ENCODE peak calls at places on chromosome 17, in four cellular contexts. One of them, this sample, is unnamed.
A peak's percentile ranks its signal among the peaks of the same experiment; 100 is the strongest.

GRCh38 chr17:81044764-81045589 is 10.0 kb downstream of the BAIAP2 start:
- DNase-seq in astrocyte: peak; percentile 68
- DNase-seq in colonic mucosa: peak; percentile 80
- DNase-seq in MM.1S: no peak
- DNase-seq in this sample: no peak

GRCh38 chr17:8758137-8758596 is at the start of gene SPDYE4:
- DNase-seq in astrocyte: no peak
- DNase-seq in colonic mucosa: no peak
- DNase-seq in MM.1S: no peak
- DNase-seq in this sample: no peak

GRCh38 chr17:16945513-16946201 is 26.3 kb downstream of the TNFRSF13B start:
- DNase-seq in astrocyte: no peak
- DNase-seq in colonic mucosa: no peak
- DNase-seq in MM.1S: no peak
- DNase-seq in this sample: peak; percentile 57

GRCh38 chr17:45660474-45660873 is 123.6 kb upstream of the CRHR1 start:
- DNase-seq in astrocyte: no peak
- DNase-seq in colonic mucosa: no peak
- DNase-seq in MM.1S: no peak
- DNase-seq in this sample: no peak

GRCh38 chr17:77145635-77146632 is 5.2 kb downstream of the SEC14L1 start:
- DNase-seq in astrocyte: peak; percentile 80
- DNase-seq in colonic mucosa: peak; percentile 52
- DNase-seq in MM.1S: peak; percentile 92
- DNase-seq in this sample: no peak

GRCh38 chr17:37607637-37608368 is 1.4 kb downstream of the SYNRG start:
- DNase-seq in astrocyte: no peak
- DNase-seq in colonic mucosa: no peak
- DNase-seq in MM.1S: peak; percentile 77
- DNase-seq in this sample: peak; percentile 70

GRCh38 chr17:17568772-17569195 is 22.7 kb downstream of the PEMT start:
- DNase-seq in astrocyte: no peak
- DNase-seq in colonic mucosa: peak; percentile 90
- DNase-seq in MM.1S: peak; percentile 27
- DNase-seq in this sample: no peak

GRCh38 chr17:37818689-37819088 is 73.8 kb upstream of the HNF1B start:
- DNase-seq in astrocyte: peak; percentile 83
- DNase-seq in colonic mucosa: peak; percentile 51
- DNase-seq in MM.1S: peak; percentile 93
- DNase-seq in this sample: no peak

GRCh38 chr17:38742431-38743308 is 5.5 kb downstream of the PCGF2 start:
- DNase-seq in astrocyte: peak; percentile 60
- DNase-seq in colonic mucosa: peak; percentile 90
- DNase-seq in MM.1S: no peak
- DNase-seq in this sample: no peak

GRCh38 chr17:82231312-82231561 is 2.4 kb downstream of the SLC16A3 start:
- DNase-seq in astrocyte: no peak
- DNase-seq in colonic mucosa: no peak
- DNase-seq in MM.1S: no peak
- DNase-seq in this sample: no peak

GRCh38 chr17:71402661-71403141 is 718.1 kb upstream of the SOX9 start:
- DNase-seq in astrocyte: no peak
- DNase-seq in colonic mucosa: no peak
- DNase-seq in MM.1S: peak; percentile 17
- DNase-seq in this sample: no peak

GRCh38 chr17:7262192-7263070 is at the start of gene CLDN7:
- DNase-seq in astrocyte: no peak
- DNase-seq in colonic mucosa: peak; percentile 96
- DNase-seq in MM.1S: no peak
- DNase-seq in this sample: no peak

GRCh38 chr17:17129466-17129865 is 76.7 kb downstream of the PLD6 start:
- DNase-seq in astrocyte: no peak
- DNase-seq in colonic mucosa: no peak
- DNase-seq in MM.1S: no peak
- DNase-seq in this sample: no peak

GRCh38 chr17:11506635-11507034 is 91.6 kb upstream of the DNAH9 start:
- DNase-seq in astrocyte: no peak
- DNase-seq in colonic mucosa: peak; percentile 20
- DNase-seq in MM.1S: peak; percentile 27
- DNase-seq in this sample: peak; percentile 41

GRCh38 chr17:58420841-58421240 is 3.5 kb upstream of the RNF43 start:
- DNase-seq in astrocyte: no peak
- DNase-seq in colonic mucosa: no peak
- DNase-seq in MM.1S: no peak
- DNase-seq in this sample: no peak

GRCh38 chr17:63646492-63646815 is 24.2 kb downstream of the MAP3K3 start:
- DNase-seq in astrocyte: no peak
- DNase-seq in colonic mucosa: no peak
- DNase-seq in MM.1S: peak; percentile 26
- DNase-seq in this sample: no peak

GRCh38 chr17:28841901-28842281 is 699 bp downstream of the FAM222B start:
- DNase-seq in astrocyte: peak; percentile 13
- DNase-seq in colonic mucosa: no peak
- DNase-seq in MM.1S: peak; percentile 7
- DNase-seq in this sample: no peak

GRCh38 chr17:40947929-40948328 is 10.5 kb upstream of the KRT23 start:
- DNase-seq in astrocyte: no peak
- DNase-seq in colonic mucosa: no peak
- DNase-seq in MM.1S: no peak
- DNase-seq in this sample: no peak

GRCh38 chr17:29929006-29929543 is 953 bp downstream of the SSH2 start:
- DNase-seq in astrocyte: peak; percentile 20
- DNase-seq in colonic mucosa: peak; percentile 61
- DNase-seq in MM.1S: peak; percentile 20
- DNase-seq in this sample: peak; percentile 39

GRCh38 chr17:81397314-81398169 is 2.3 kb downstream of the BAHCC1 start:
- DNase-seq in astrocyte: no peak
- DNase-seq in colonic mucosa: peak; percentile 56
- DNase-seq in MM.1S: no peak
- DNase-seq in this sample: no peak

GRCh38 chr17:63139356-63139755 is 173.3 kb downstream of the TANC2 start:
- DNase-seq in astrocyte: no peak
- DNase-seq in colonic mucosa: no peak
- DNase-seq in MM.1S: no peak
- DNase-seq in this sample: no peak

GRCh38 chr17:34177642-34178041 is 77.4 kb upstream of the CCL2 start:
- DNase-seq in astrocyte: peak; percentile 85
- DNase-seq in colonic mucosa: no peak
- DNase-seq in MM.1S: no peak
- DNase-seq in this sample: no peak

GRCh38 chr17:72118588-72119279 is 2.1 kb upstream of the SOX9 start:
- DNase-seq in astrocyte: peak; percentile 76
- DNase-seq in colonic mucosa: peak; percentile 89
- DNase-seq in MM.1S: peak; percentile 38
- DNase-seq in this sample: peak; percentile 37

GRCh38 chr17:56482229-56482628 is 111.3 kb upstream of the NOG start:
- DNase-seq in astrocyte: no peak
- DNase-seq in colonic mucosa: no peak
- DNase-seq in MM.1S: no peak
- DNase-seq in this sample: no peak

GRCh38 chr17:83173997-83174858 is 94.8 kb downstream of the METRNL start:
- DNase-seq in astrocyte: no peak
- DNase-seq in colonic mucosa: peak; percentile 17
- DNase-seq in MM.1S: no peak
- DNase-seq in this sample: no peak

GRCh38 chr17:51948128-51948527 is 210.4 kb downstream of the CA10 start:
- DNase-seq in astrocyte: no peak
- DNase-seq in colonic mucosa: peak; percentile 22
- DNase-seq in MM.1S: no peak
- DNase-seq in this sample: no peak

GRCh38 chr17:37598145-37598544 is 11.1 kb downstream of the SYNRG start:
- DNase-seq in astrocyte: no peak
- DNase-seq in colonic mucosa: no peak
- DNase-seq in MM.1S: no peak
- DNase-seq in this sample: no peak

GRCh38 chr17:82859431-82860403 is 19.9 kb upstream of the ZNF750 start:
- DNase-seq in astrocyte: peak; percentile 79
- DNase-seq in colonic mucosa: no peak
- DNase-seq in MM.1S: no peak
- DNase-seq in this sample: peak; percentile 89

GRCh38 chr17:40461774-40462342 is 18.6 kb downstream of the IGFBP4 start:
- DNase-seq in astrocyte: no peak
- DNase-seq in colonic mucosa: no peak
- DNase-seq in MM.1S: no peak
- DNase-seq in this sample: no peak

GRCh38 chr17:45814622-45815606 is 29.8 kb upstream of the SPPL2C start:
- DNase-seq in astrocyte: no peak
- DNase-seq in colonic mucosa: no peak
- DNase-seq in MM.1S: no peak
- DNase-seq in this sample: no peak

GRCh38 chr17:32870969-32871368 is 6.0 kb downstream of the MYO1D start:
- DNase-seq in astrocyte: no peak
- DNase-seq in colonic mucosa: no peak
- DNase-seq in MM.1S: no peak
- DNase-seq in this sample: no peak

GRCh38 chr17:70172449-70172848 is 3.1 kb downstream of the KCNJ2 start:
- DNase-seq in astrocyte: no peak
- DNase-seq in colonic mucosa: no peak
- DNase-seq in MM.1S: no peak
- DNase-seq in this sample: no peak

GRCh38 chr17:70169707-70170597 is 620 bp downstream of the KCNJ2 start:
- DNase-seq in astrocyte: no peak
- DNase-seq in colonic mucosa: no peak
- DNase-seq in MM.1S: no peak
- DNase-seq in this sample: no peak

GRCh38 chr17:70172921-70173320 is 3.6 kb downstream of the KCNJ2 start:
- DNase-seq in astrocyte: peak; percentile 65
- DNase-seq in colonic mucosa: no peak
- DNase-seq in MM.1S: no peak
- DNase-seq in this sample: no peak

GRCh38 chr17:70168979-70169706 is at the start of gene KCNJ2:
- DNase-seq in astrocyte: peak; percentile 62
- DNase-seq in colonic mucosa: peak; percentile 89
- DNase-seq in MM.1S: peak; percentile 85
- DNase-seq in this sample: peak; percentile 38

GRCh38 chr17:70171159-70171558 is 1.8 kb downstream of the KCNJ2 start:
- DNase-seq in astrocyte: no peak
- DNase-seq in colonic mucosa: peak; percentile 21
- DNase-seq in MM.1S: no peak
- DNase-seq in this sample: no peak
- H3K4me3 ChIP-seq in astrocyte: peak overlapping the region; percentile 87
- H3K4me3 ChIP-seq in colonic mucosa: peak overlapping the region; percentile 74
- H3K4me3 ChIP-seq in MM.1S: no peak overlapping the region
- H3K4me3 ChIP-seq in this sample: no peak overlapping the region

GRCh38 chr17:61442878-61443474 is 9.2 kb upstream of the TBX4 start:
- DNase-seq in astrocyte: no peak
- DNase-seq in colonic mucosa: no peak
- DNase-seq in MM.1S: no peak
- DNase-seq in this sample: no peak
- H3K4me3 ChIP-seq in astrocyte: no peak overlapping the region
- H3K4me3 ChIP-seq in colonic mucosa: no peak overlapping the region
- H3K4me3 ChIP-seq in MM.1S: no peak overlapping the region
- H3K4me3 ChIP-seq in this sample: no peak overlapping the region

GRCh38 chr17:48722924-48723554 is at the start of gene PRAC2:
- DNase-seq in astrocyte: no peak
- DNase-seq in colonic mucosa: peak; percentile 85
- DNase-seq in MM.1S: no peak
- DNase-seq in this sample: no peak
- H3K4me3 ChIP-seq in astrocyte: no peak within 1 kb of the TSS
- H3K4me3 ChIP-seq in colonic mucosa: peak within 1 kb of the TSS; percentile 45
- H3K4me3 ChIP-seq in MM.1S: peak within 1 kb of the TSS; percentile 49
- H3K4me3 ChIP-seq in this sample: no peak within 1 kb of the TSS

DNA sequence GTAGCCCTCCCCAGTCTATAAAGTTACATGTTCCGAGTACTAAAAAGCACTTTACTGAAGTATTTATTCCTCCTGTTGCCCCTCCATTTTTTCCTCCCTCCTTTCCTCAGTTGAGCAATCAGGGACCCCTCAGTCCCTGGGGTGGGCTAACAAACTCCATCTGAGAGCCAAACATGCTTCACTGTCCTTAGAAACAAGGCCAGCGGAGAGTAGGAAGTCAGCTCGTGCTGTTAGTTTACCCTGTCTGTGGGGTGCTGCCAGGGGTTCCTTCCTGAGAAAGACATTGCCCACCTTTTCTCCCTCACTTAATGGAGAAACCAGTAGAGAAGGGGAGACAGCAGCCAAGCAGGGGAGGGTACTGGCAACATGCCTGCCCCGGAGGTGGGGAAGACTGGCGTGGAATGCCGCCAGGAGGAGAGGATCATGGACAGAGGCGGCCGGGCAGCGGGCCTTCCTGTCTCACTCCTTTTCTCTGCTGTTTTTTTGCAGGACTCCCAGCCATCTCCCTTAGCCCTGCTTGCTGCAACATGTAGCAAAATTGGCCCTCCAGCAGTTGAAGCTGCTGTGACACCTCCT is 19.7 kb downstream of the SP2 start:
- DNase-seq in astrocyte: no peak
- DNase-seq in colonic mucosa: no peak
- DNase-seq in MM.1S: no peak
- DNase-seq in this sample: no peak
- H3K4me3 ChIP-seq in astrocyte: no peak overlapping the region
- H3K4me3 ChIP-seq in colonic mucosa: no peak overlapping the region
- H3K4me3 ChIP-seq in MM.1S: no peak overlapping the region
- H3K4me3 ChIP-seq in this sample: no peak overlapping the region

This sample was measured in Jurkat, Clone E6-1.